ENCODE peak calls at places on chromosomes 13 and 19, in eight cellular contexts. One of them, this sample, is unnamed.

GRCh38 chr13:48400820-48401219 is 12.1 kb downstream of the LPAR6 start:
- DNase-seq in EL: peak
- DNase-seq in stimulated activated CD8-positive, alpha-beta memory T cell treated with anti-CD3 and anti-CD28 coated beads, Interleukin-2, amount 100 ng/mL, for 48 hours: no peak
- DNase-seq in stimulated activated CD4-positive, alpha-beta T cell treated with anti-CD3 and anti-CD28 coated beads, Interleukin-1b, Interleukin-23, amount 100 ng/mL, for 1 hour: no peak
- DNase-seq in activated T-cell treated with anti-CD3 and anti-CD28 coated beads, Interleukin-2, amount 50 U/mL, for 72 hours: no peak
- DNase-seq in tibial artery: no peak
- DNase-seq in psoas muscle: no peak
- DNase-seq in suprapubic skin: no peak
- DNase-seq in this sample: no peak

GRCh38 chr19:3767050-3767449 is 4.6 kb downstream of the MRPL54 start:
- DNase-seq in suprapubic skin: no peak
- DNase-seq in EL: no peak
- DNase-seq in stimulated activated CD8-positive, alpha-beta memory T cell treated with anti-CD3 and anti-CD28 coated beads, Interleukin-2, amount 100 ng/mL, for 48 hours: no peak
- DNase-seq in psoas muscle: no peak
- DNase-seq in tibial artery: no peak
- DNase-seq in activated T-cell treated with anti-CD3 and anti-CD28 coated beads, Interleukin-2, amount 50 U/mL, for 72 hours: no peak
- DNase-seq in stimulated activated CD4-positive, alpha-beta T cell treated with anti-CD3 and anti-CD28 coated beads, Interleukin-1b, Interleukin-23, amount 100 ng/mL, for 1 hour: no peak
- DNase-seq in this sample: no peak

GRCh38 chr19:45079911-45080469 is 930 bp downstream of the GEMIN7 start:
- DNase-seq in activated T-cell treated with anti-CD3 and anti-CD28 coated beads, Interleukin-2, amount 50 U/mL, for 72 hours: no peak
- DNase-seq in stimulated activated CD8-positive, alpha-beta memory T cell treated with anti-CD3 and anti-CD28 coated beads, Interleukin-2, amount 100 ng/mL, for 48 hours: no peak
- DNase-seq in stimulated activated CD4-positive, alpha-beta T cell treated with anti-CD3 and anti-CD28 coated beads, Interleukin-1b, Interleukin-23, amount 100 ng/mL, for 1 hour: no peak
- DNase-seq in suprapubic skin: no peak
- DNase-seq in EL: no peak
- DNase-seq in psoas muscle: no peak
- DNase-seq in tibial artery: no peak
- DNase-seq in this sample: no peak

GRCh38 chr13:30196025-30196424 is 111.3 kb downstream of the KATNAL1 start:
- DNase-seq in tibial artery: no peak
- DNase-seq in stimulated activated CD4-positive, alpha-beta T cell treated with anti-CD3 and anti-CD28 coated beads, Interleukin-1b, Interleukin-23, amount 100 ng/mL, for 1 hour: no peak
- DNase-seq in activated T-cell treated with anti-CD3 and anti-CD28 coated beads, Interleukin-2, amount 50 U/mL, for 72 hours: no peak
- DNase-seq in EL: peak
- DNase-seq in stimulated activated CD8-positive, alpha-beta memory T cell treated with anti-CD3 and anti-CD28 coated beads, Interleukin-2, amount 100 ng/mL, for 48 hours: no peak
- DNase-seq in suprapubic skin: no peak
- DNase-seq in psoas muscle: no peak
- DNase-seq in this sample: peak

GRCh38 chr13:65932587-65933239 is 1297.4 kb downstream of the PCDH9 start:
- DNase-seq in stimulated activated CD4-positive, alpha-beta T cell treated with anti-CD3 and anti-CD28 coated beads, Interleukin-1b, Interleukin-23, amount 100 ng/mL, for 1 hour: no peak
- DNase-seq in stimulated activated CD8-positive, alpha-beta memory T cell treated with anti-CD3 and anti-CD28 coated beads, Interleukin-2, amount 100 ng/mL, for 48 hours: no peak
- DNase-seq in tibial artery: no peak
- DNase-seq in suprapubic skin: no peak
- DNase-seq in EL: peak
- DNase-seq in activated T-cell treated with anti-CD3 and anti-CD28 coated beads, Interleukin-2, amount 50 U/mL, for 72 hours: no peak
- DNase-seq in psoas muscle: no peak
- DNase-seq in this sample: no peak

GRCh38 chr19:49820125-49820524 is 2.0 kb downstream of the MED25 start:
- DNase-seq in suprapubic skin: no peak
- DNase-seq in EL: no peak
- DNase-seq in psoas muscle: no peak
- DNase-seq in stimulated activated CD8-positive, alpha-beta memory T cell treated with anti-CD3 and anti-CD28 coated beads, Interleukin-2, amount 100 ng/mL, for 48 hours: no peak
- DNase-seq in activated T-cell treated with anti-CD3 and anti-CD28 coated beads, Interleukin-2, amount 50 U/mL, for 72 hours: no peak
- DNase-seq in tibial artery: no peak
- DNase-seq in stimulated activated CD4-positive, alpha-beta T cell treated with anti-CD3 and anti-CD28 coated beads, Interleukin-1b, Interleukin-23, amount 100 ng/mL, for 1 hour: no peak
- DNase-seq in this sample: no peak

GRCh38 chr19:53904909-53905308 is 4.2 kb upstream of the CACNG7 start:
- DNase-seq in psoas muscle: no peak
- DNase-seq in stimulated activated CD8-positive, alpha-beta memory T cell treated with anti-CD3 and anti-CD28 coated beads, Interleukin-2, amount 100 ng/mL, for 48 hours: no peak
- DNase-seq in activated T-cell treated with anti-CD3 and anti-CD28 coated beads, Interleukin-2, amount 50 U/mL, for 72 hours: no peak
- DNase-seq in suprapubic skin: no peak
- DNase-seq in EL: no peak
- DNase-seq in stimulated activated CD4-positive, alpha-beta T cell treated with anti-CD3 and anti-CD28 coated beads, Interleukin-1b, Interleukin-23, amount 100 ng/mL, for 1 hour: no peak
- DNase-seq in tibial artery: no peak
- DNase-seq in this sample: no peak

GRCh38 chr13:112618501-112618900 is 30.5 kb upstream of the TUBGCP3 start:
- DNase-seq in tibial artery: no peak
- DNase-seq in activated T-cell treated with anti-CD3 and anti-CD28 coated beads, Interleukin-2, amount 50 U/mL, for 72 hours: no peak
- DNase-seq in EL: no peak
- DNase-seq in psoas muscle: no peak
- DNase-seq in stimulated activated CD4-positive, alpha-beta T cell treated with anti-CD3 and anti-CD28 coated beads, Interleukin-1b, Interleukin-23, amount 100 ng/mL, for 1 hour: no peak
- DNase-seq in stimulated activated CD8-positive, alpha-beta memory T cell treated with anti-CD3 and anti-CD28 coated beads, Interleukin-2, amount 100 ng/mL, for 48 hours: no peak
- DNase-seq in suprapubic skin: no peak
- DNase-seq in this sample: no peak

GRCh38 chr13:39967199-39967959 is 311.9 kb downstream of the COG6 start:
- DNase-seq in psoas muscle: no peak
- DNase-seq in stimulated activated CD8-positive, alpha-beta memory T cell treated with anti-CD3 and anti-CD28 coated beads, Interleukin-2, amount 100 ng/mL, for 48 hours: no peak
- DNase-seq in suprapubic skin: no peak
- DNase-seq in tibial artery: no peak
- DNase-seq in EL: no peak
- DNase-seq in stimulated activated CD4-positive, alpha-beta T cell treated with anti-CD3 and anti-CD28 coated beads, Interleukin-1b, Interleukin-23, amount 100 ng/mL, for 1 hour: no peak
- DNase-seq in activated T-cell treated with anti-CD3 and anti-CD28 coated beads, Interleukin-2, amount 50 U/mL, for 72 hours: no peak
- DNase-seq in this sample: no peak

GRCh38 chr19:44552324-44552723 is 22.8 kb upstream of the CEACAM20 start:
- DNase-seq in activated T-cell treated with anti-CD3 and anti-CD28 coated beads, Interleukin-2, amount 50 U/mL, for 72 hours: peak
- DNase-seq in tibial artery: no peak
- DNase-seq in stimulated activated CD4-positive, alpha-beta T cell treated with anti-CD3 and anti-CD28 coated beads, Interleukin-1b, Interleukin-23, amount 100 ng/mL, for 1 hour: no peak
- DNase-seq in psoas muscle: no peak
- DNase-seq in EL: peak
- DNase-seq in stimulated activated CD8-positive, alpha-beta memory T cell treated with anti-CD3 and anti-CD28 coated beads, Interleukin-2, amount 100 ng/mL, for 48 hours: peak
- DNase-seq in suprapubic skin: no peak
- DNase-seq in this sample: peak

GRCh38 chr19:1861599-1862031 is 1.8 kb downstream of the KLF16 start:
- DNase-seq in EL: peak
- DNase-seq in stimulated activated CD8-positive, alpha-beta memory T cell treated with anti-CD3 and anti-CD28 coated beads, Interleukin-2, amount 100 ng/mL, for 48 hours: no peak
- DNase-seq in activated T-cell treated with anti-CD3 and anti-CD28 coated beads, Interleukin-2, amount 50 U/mL, for 72 hours: no peak
- DNase-seq in stimulated activated CD4-positive, alpha-beta T cell treated with anti-CD3 and anti-CD28 coated beads, Interleukin-1b, Interleukin-23, amount 100 ng/mL, for 1 hour: no peak
- DNase-seq in psoas muscle: no peak
- DNase-seq in tibial artery: no peak
- DNase-seq in suprapubic skin: no peak
- DNase-seq in this sample: no peak

GRCh38 chr19:33245948-33246728 is 20.5 kb upstream of the SLC7A10 start:
- DNase-seq in psoas muscle: no peak
- DNase-seq in tibial artery: no peak
- DNase-seq in EL: no peak
- DNase-seq in stimulated activated CD4-positive, alpha-beta T cell treated with anti-CD3 and anti-CD28 coated beads, Interleukin-1b, Interleukin-23, amount 100 ng/mL, for 1 hour: no peak
- DNase-seq in stimulated activated CD8-positive, alpha-beta memory T cell treated with anti-CD3 and anti-CD28 coated beads, Interleukin-2, amount 100 ng/mL, for 48 hours: no peak
- DNase-seq in activated T-cell treated with anti-CD3 and anti-CD28 coated beads, Interleukin-2, amount 50 U/mL, for 72 hours: no peak
- DNase-seq in suprapubic skin: no peak
- DNase-seq in this sample: no peak

GRCh38 chr13:38514575-38514974 is 164.9 kb downstream of the UFM1 start:
- DNase-seq in tibial artery: no peak
- DNase-seq in stimulated activated CD8-positive, alpha-beta memory T cell treated with anti-CD3 and anti-CD28 coated beads, Interleukin-2, amount 100 ng/mL, for 48 hours: no peak
- DNase-seq in EL: no peak
- DNase-seq in psoas muscle: no peak
- DNase-seq in activated T-cell treated with anti-CD3 and anti-CD28 coated beads, Interleukin-2, amount 50 U/mL, for 72 hours: no peak
- DNase-seq in stimulated activated CD4-positive, alpha-beta T cell treated with anti-CD3 and anti-CD28 coated beads, Interleukin-1b, Interleukin-23, amount 100 ng/mL, for 1 hour: no peak
- DNase-seq in suprapubic skin: no peak
- DNase-seq in this sample: no peak

GRCh38 chr13:44068169-44068568 is 188.5 kb downstream of the LACC1 start:
- DNase-seq in stimulated activated CD4-positive, alpha-beta T cell treated with anti-CD3 and anti-CD28 coated beads, Interleukin-1b, Interleukin-23, amount 100 ng/mL, for 1 hour: no peak
- DNase-seq in suprapubic skin: no peak
- DNase-seq in activated T-cell treated with anti-CD3 and anti-CD28 coated beads, Interleukin-2, amount 50 U/mL, for 72 hours: no peak
- DNase-seq in tibial artery: no peak
- DNase-seq in EL: peak
- DNase-seq in psoas muscle: no peak
- DNase-seq in stimulated activated CD8-positive, alpha-beta memory T cell treated with anti-CD3 and anti-CD28 coated beads, Interleukin-2, amount 100 ng/mL, for 48 hours: no peak
- DNase-seq in this sample: no peak

GRCh38 chr13:51844862-51845573 is at the start of gene TMEM272:
- DNase-seq in EL: peak
- DNase-seq in suprapubic skin: no peak
- DNase-seq in stimulated activated CD4-positive, alpha-beta T cell treated with anti-CD3 and anti-CD28 coated beads, Interleukin-1b, Interleukin-23, amount 100 ng/mL, for 1 hour: no peak
- DNase-seq in psoas muscle: peak
- DNase-seq in activated T-cell treated with anti-CD3 and anti-CD28 coated beads, Interleukin-2, amount 50 U/mL, for 72 hours: peak
- DNase-seq in stimulated activated CD8-positive, alpha-beta memory T cell treated with anti-CD3 and anti-CD28 coated beads, Interleukin-2, amount 100 ng/mL, for 48 hours: peak
- DNase-seq in tibial artery: no peak
- DNase-seq in this sample: no peak

GRCh38 chr19:42546831-42547500 is 18.7 kb upstream of the CEACAM1 start:
- DNase-seq in stimulated activated CD4-positive, alpha-beta T cell treated with anti-CD3 and anti-CD28 coated beads, Interleukin-1b, Interleukin-23, amount 100 ng/mL, for 1 hour: no peak
- DNase-seq in suprapubic skin: peak
- DNase-seq in EL: no peak
- DNase-seq in psoas muscle: no peak
- DNase-seq in activated T-cell treated with anti-CD3 and anti-CD28 coated beads, Interleukin-2, amount 50 U/mL, for 72 hours: no peak
- DNase-seq in stimulated activated CD8-positive, alpha-beta memory T cell treated with anti-CD3 and anti-CD28 coated beads, Interleukin-2, amount 100 ng/mL, for 48 hours: no peak
- DNase-seq in tibial artery: no peak
- DNase-seq in this sample: no peak

GRCh38 chr19:41753936-41754529 is 1.3 kb upstream of the CEACAM6 start:
- DNase-seq in stimulated activated CD4-positive, alpha-beta T cell treated with anti-CD3 and anti-CD28 coated beads, Interleukin-1b, Interleukin-23, amount 100 ng/mL, for 1 hour: peak
- DNase-seq in stimulated activated CD8-positive, alpha-beta memory T cell treated with anti-CD3 and anti-CD28 coated beads, Interleukin-2, amount 100 ng/mL, for 48 hours: peak
- DNase-seq in psoas muscle: no peak
- DNase-seq in activated T-cell treated with anti-CD3 and anti-CD28 coated beads, Interleukin-2, amount 50 U/mL, for 72 hours: peak
- DNase-seq in EL: peak
- DNase-seq in tibial artery: no peak
- DNase-seq in suprapubic skin: no peak
- DNase-seq in this sample: no peak

GRCh38 chr13:95226476-95226875 is 74.8 kb downstream of the ABCC4 start:
- DNase-seq in tibial artery: no peak
- DNase-seq in activated T-cell treated with anti-CD3 and anti-CD28 coated beads, Interleukin-2, amount 50 U/mL, for 72 hours: no peak
- DNase-seq in EL: no peak
- DNase-seq in psoas muscle: no peak
- DNase-seq in stimulated activated CD8-positive, alpha-beta memory T cell treated with anti-CD3 and anti-CD28 coated beads, Interleukin-2, amount 100 ng/mL, for 48 hours: no peak
- DNase-seq in suprapubic skin: no peak
- DNase-seq in stimulated activated CD4-positive, alpha-beta T cell treated with anti-CD3 and anti-CD28 coated beads, Interleukin-1b, Interleukin-23, amount 100 ng/mL, for 1 hour: no peak
- DNase-seq in this sample: no peak

GRCh38 chr13:98144501-98145350 is 1.8 kb downstream of the FARP1 start:
- DNase-seq in suprapubic skin: no peak
- DNase-seq in psoas muscle: no peak
- DNase-seq in EL: peak
- DNase-seq in activated T-cell treated with anti-CD3 and anti-CD28 coated beads, Interleukin-2, amount 50 U/mL, for 72 hours: no peak
- DNase-seq in tibial artery: no peak
- DNase-seq in stimulated activated CD8-positive, alpha-beta memory T cell treated with anti-CD3 and anti-CD28 coated beads, Interleukin-2, amount 100 ng/mL, for 48 hours: no peak
- DNase-seq in stimulated activated CD4-positive, alpha-beta T cell treated with anti-CD3 and anti-CD28 coated beads, Interleukin-1b, Interleukin-23, amount 100 ng/mL, for 1 hour: no peak
- DNase-seq in this sample: no peak

GRCh38 chr19:21604351-21604926 is 99.0 kb downstream of the ZNF429 start:
- DNase-seq in suprapubic skin: no peak
- DNase-seq in activated T-cell treated with anti-CD3 and anti-CD28 coated beads, Interleukin-2, amount 50 U/mL, for 72 hours: no peak
- DNase-seq in psoas muscle: no peak
- DNase-seq in EL: peak
- DNase-seq in tibial artery: no peak
- DNase-seq in stimulated activated CD4-positive, alpha-beta T cell treated with anti-CD3 and anti-CD28 coated beads, Interleukin-1b, Interleukin-23, amount 100 ng/mL, for 1 hour: no peak
- DNase-seq in stimulated activated CD8-positive, alpha-beta memory T cell treated with anti-CD3 and anti-CD28 coated beads, Interleukin-2, amount 100 ng/mL, for 48 hours: no peak
- DNase-seq in this sample: peak

GRCh38 chr13:21016487-21016886 is 44.9 kb downstream of the LATS2 start:
- DNase-seq in EL: no peak
- DNase-seq in tibial artery: no peak
- DNase-seq in psoas muscle: no peak
- DNase-seq in stimulated activated CD8-positive, alpha-beta memory T cell treated with anti-CD3 and anti-CD28 coated beads, Interleukin-2, amount 100 ng/mL, for 48 hours: no peak
- DNase-seq in suprapubic skin: no peak
- DNase-seq in activated T-cell treated with anti-CD3 and anti-CD28 coated beads, Interleukin-2, amount 50 U/mL, for 72 hours: no peak
- DNase-seq in stimulated activated CD4-positive, alpha-beta T cell treated with anti-CD3 and anti-CD28 coated beads, Interleukin-1b, Interleukin-23, amount 100 ng/mL, for 1 hour: no peak
- DNase-seq in this sample: no peak

GRCh38 chr13:51360489-51360888 is 21.0 kb downstream of the SERPINE3 start:
- DNase-seq in activated T-cell treated with anti-CD3 and anti-CD28 coated beads, Interleukin-2, amount 50 U/mL, for 72 hours: no peak
- DNase-seq in stimulated activated CD8-positive, alpha-beta memory T cell treated with anti-CD3 and anti-CD28 coated beads, Interleukin-2, amount 100 ng/mL, for 48 hours: no peak
- DNase-seq in tibial artery: no peak
- DNase-seq in suprapubic skin: no peak
- DNase-seq in psoas muscle: no peak
- DNase-seq in stimulated activated CD4-positive, alpha-beta T cell treated with anti-CD3 and anti-CD28 coated beads, Interleukin-1b, Interleukin-23, amount 100 ng/mL, for 1 hour: no peak
- DNase-seq in EL: no peak
- DNase-seq in this sample: no peak

GRCh38 chr19:33259532-33259931 is 33.9 kb upstream of the SLC7A10 start:
- DNase-seq in psoas muscle: no peak
- DNase-seq in stimulated activated CD4-positive, alpha-beta T cell treated with anti-CD3 and anti-CD28 coated beads, Interleukin-1b, Interleukin-23, amount 100 ng/mL, for 1 hour: no peak
- DNase-seq in suprapubic skin: no peak
- DNase-seq in EL: no peak
- DNase-seq in tibial artery: no peak
- DNase-seq in stimulated activated CD8-positive, alpha-beta memory T cell treated with anti-CD3 and anti-CD28 coated beads, Interleukin-2, amount 100 ng/mL, for 48 hours: no peak
- DNase-seq in activated T-cell treated with anti-CD3 and anti-CD28 coated beads, Interleukin-2, amount 50 U/mL, for 72 hours: no peak
- DNase-seq in this sample: no peak

GRCh38 chr19:55405638-55406037 is 1.9 kb downstream of the UBE2S start:
- DNase-seq in activated T-cell treated with anti-CD3 and anti-CD28 coated beads, Interleukin-2, amount 50 U/mL, for 72 hours: no peak
- DNase-seq in stimulated activated CD4-positive, alpha-beta T cell treated with anti-CD3 and anti-CD28 coated beads, Interleukin-1b, Interleukin-23, amount 100 ng/mL, for 1 hour: no peak
- DNase-seq in tibial artery: no peak
- DNase-seq in stimulated activated CD8-positive, alpha-beta memory T cell treated with anti-CD3 and anti-CD28 coated beads, Interleukin-2, amount 100 ng/mL, for 48 hours: no peak
- DNase-seq in psoas muscle: no peak
- DNase-seq in suprapubic skin: no peak
- DNase-seq in EL: no peak
- DNase-seq in this sample: no peak

GRCh38 chr13:52969373-52969772 is 59.2 kb upstream of the OLFM4 start:
- DNase-seq in psoas muscle: no peak
- DNase-seq in tibial artery: no peak
- DNase-seq in suprapubic skin: no peak
- DNase-seq in stimulated activated CD4-positive, alpha-beta T cell treated with anti-CD3 and anti-CD28 coated beads, Interleukin-1b, Interleukin-23, amount 100 ng/mL, for 1 hour: no peak
- DNase-seq in EL: no peak
- DNase-seq in activated T-cell treated with anti-CD3 and anti-CD28 coated beads, Interleukin-2, amount 50 U/mL, for 72 hours: no peak
- DNase-seq in stimulated activated CD8-positive, alpha-beta memory T cell treated with anti-CD3 and anti-CD28 coated beads, Interleukin-2, amount 100 ng/mL, for 48 hours: no peak
- DNase-seq in this sample: no peak

GRCh38 chr19:5691205-5691929 is 1.3 kb downstream of the RPL36 start:
- DNase-seq in EL: peak
- DNase-seq in stimulated activated CD4-positive, alpha-beta T cell treated with anti-CD3 and anti-CD28 coated beads, Interleukin-1b, Interleukin-23, amount 100 ng/mL, for 1 hour: no peak
- DNase-seq in stimulated activated CD8-positive, alpha-beta memory T cell treated with anti-CD3 and anti-CD28 coated beads, Interleukin-2, amount 100 ng/mL, for 48 hours: peak
- DNase-seq in activated T-cell treated with anti-CD3 and anti-CD28 coated beads, Interleukin-2, amount 50 U/mL, for 72 hours: peak
- DNase-seq in tibial artery: no peak
- DNase-seq in psoas muscle: peak
- DNase-seq in suprapubic skin: peak
- DNase-seq in this sample: no peak

GRCh38 chr13:67281476-67281875 is 51.3 kb upstream of the PCDH9 start:
- DNase-seq in psoas muscle: no peak
- DNase-seq in activated T-cell treated with anti-CD3 and anti-CD28 coated beads, Interleukin-2, amount 50 U/mL, for 72 hours: no peak
- DNase-seq in tibial artery: no peak
- DNase-seq in stimulated activated CD8-positive, alpha-beta memory T cell treated with anti-CD3 and anti-CD28 coated beads, Interleukin-2, amount 100 ng/mL, for 48 hours: no peak
- DNase-seq in suprapubic skin: no peak
- DNase-seq in stimulated activated CD4-positive, alpha-beta T cell treated with anti-CD3 and anti-CD28 coated beads, Interleukin-1b, Interleukin-23, amount 100 ng/mL, for 1 hour: no peak
- DNase-seq in EL: no peak
- DNase-seq in this sample: no peak

GRCh38 chr13:113052971-113053370 is 52.6 kb upstream of the F7 start:
- DNase-seq in stimulated activated CD8-positive, alpha-beta memory T cell treated with anti-CD3 and anti-CD28 coated beads, Interleukin-2, amount 100 ng/mL, for 48 hours: no peak
- DNase-seq in psoas muscle: no peak
- DNase-seq in activated T-cell treated with anti-CD3 and anti-CD28 coated beads, Interleukin-2, amount 50 U/mL, for 72 hours: no peak
- DNase-seq in EL: no peak
- DNase-seq in tibial artery: no peak
- DNase-seq in stimulated activated CD4-positive, alpha-beta T cell treated with anti-CD3 and anti-CD28 coated beads, Interleukin-1b, Interleukin-23, amount 100 ng/mL, for 1 hour: no peak
- DNase-seq in suprapubic skin: no peak
- DNase-seq in this sample: no peak

This sample was measured in iPS DF 19.7.